ENCODE peak calls at places on chromosome 9, in eight cellular contexts. P, J, R, A, X, Z, G and F are unnamed samples.

GRCh38 chr9:128078504-128079434 is 10.7 kb downstream of the SLC25A25 start:
- ATAC-seq in P (peak; percentile 52), J (peak; percentile 15), R (peak; percentile 77), A (peak; percentile 74), X (peak; percentile 42), Z (no peak), G (no peak), F (no peak)

GRCh38 chr9:130780415-130780814 is 54.6 kb upstream of the ABL1 start:
- ATAC-seq in P (peak; percentile 45), J (no peak), R (no peak), A (no peak), X (no peak), Z (no peak), G (no peak), F (peak; percentile 16)

GRCh38 chr9:40907657-40908624 is 220.5 kb downstream of the FOXD4L6 start:
- ATAC-seq in P (peak; percentile 27), J (no peak), R (no peak), A (peak; percentile 58), X (no peak), Z (no peak), G (no peak), F (no peak)

GRCh38 chr9:70553718-70554673 is 139.5 kb upstream of the KLF9 start:
- ATAC-seq in P (peak; percentile 59), J (no peak), R (no peak), A (no peak), X (no peak), Z (peak; percentile 89), G (no peak), F (peak; percentile 73)

GRCh38 chr9:78210841-78211301 is 25.0 kb upstream of the CEP78 start:
- ATAC-seq in P (no peak), J (peak; percentile 91), R (no peak), A (no peak), X (no peak), Z (no peak), G (no peak), F (no peak)

GRCh38 chr9:28951945-28952344 is 1378.7 kb upstream of the C9orf72 start:
- ATAC-seq in P (no peak), J (peak; percentile 78), R (peak; percentile 55), A (no peak), X (no peak), Z (no peak), G (no peak), F (no peak)

GRCh38 chr9:94827584-94828304 is 101.2 kb downstream of the AOPEP start:
- ATAC-seq in P (peak; percentile 60), J (no peak), R (no peak), A (no peak), X (no peak), Z (no peak), G (peak; percentile 99), F (peak; percentile 67)

GRCh38 chr9:88191451-88191850 is 53.2 kb upstream of the SPATA31C2 start:
- ATAC-seq in P (no peak), J (no peak), R (no peak), A (no peak), X (no peak), Z (no peak), G (no peak), F (no peak)

GRCh38 chr9:70609542-70610286 is 195.3 kb upstream of the KLF9 start:
- ATAC-seq in P (peak; percentile 80), J (no peak), R (no peak), A (no peak), X (no peak), Z (no peak), G (no peak), F (peak; percentile 81)

GRCh38 chr9:136611606-136612005 is 51.1 kb upstream of the EGFL7 start:
- ATAC-seq in P (no peak), J (no peak), R (no peak), A (no peak), X (no peak), Z (no peak), G (no peak), F (no peak)
- TF ChIP-seq CTCF in P (no peak), J (no peak), R (no peak), A (no peak), X (no peak), Z (no peak), G (no peak), F (no peak)

DNA sequence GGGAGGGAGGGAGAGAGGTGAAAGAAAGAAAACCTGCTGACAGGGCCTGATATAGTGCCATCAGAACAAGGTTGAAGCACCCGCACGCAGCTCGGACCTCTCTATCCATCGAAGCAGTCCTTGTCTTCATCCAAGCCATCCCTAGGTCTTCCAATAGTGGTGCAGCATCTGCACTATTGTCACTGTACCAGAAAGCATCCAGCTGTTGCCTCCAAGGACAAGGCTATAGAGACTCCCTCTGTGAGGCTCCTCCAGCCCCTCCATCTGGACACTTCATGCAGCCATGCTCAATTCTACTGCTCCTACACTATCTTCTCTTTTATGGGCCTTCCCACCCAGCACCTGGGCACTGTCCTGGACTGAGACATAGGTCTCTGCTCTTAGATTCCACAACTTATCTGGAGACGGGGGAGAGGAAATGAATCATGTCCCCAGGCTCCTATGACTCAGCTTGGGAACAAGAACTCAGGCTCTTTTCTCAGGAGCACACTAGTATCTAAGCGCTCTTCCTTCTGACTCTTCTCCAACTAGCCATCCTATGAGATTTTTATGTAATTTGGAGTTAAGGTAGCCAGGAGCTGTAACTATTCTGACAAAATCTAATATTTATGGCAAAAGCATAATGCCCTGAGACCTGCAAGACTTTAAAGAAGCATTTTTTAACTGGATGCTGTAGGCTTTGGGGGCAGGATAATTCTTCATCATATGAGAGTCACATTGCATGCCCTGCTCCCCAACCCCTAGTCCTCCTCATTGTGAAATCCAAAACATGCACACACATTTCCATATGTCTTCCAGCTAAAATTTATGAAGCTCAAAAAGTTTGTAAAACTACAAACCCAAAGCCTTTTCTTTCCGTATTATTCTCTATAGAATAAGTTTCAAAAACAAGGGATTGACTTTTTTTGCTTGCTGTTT is 446.8 kb downstream of the CCDC171 start:
- ATAC-seq in P (peak; percentile 75), J (no peak), R (peak; percentile 89), A (no peak), X (peak; percentile 68), Z (no peak), G (no peak), F (peak; percentile 39)
- TF ChIP-seq POLR2AphosphoS5 in P (no peak), J (no peak), R (no peak), A (no peak), X (no peak), Z (no peak), G (no peak), F (no peak)

GRCh38 chr9:133650026-133650425 is 13.9 kb downstream of the DBH start:
- ATAC-seq in P (no peak), J (no peak), R (no peak), A (no peak), X (no peak), Z (no peak), G (no peak), F (no peak)
- TF ChIP-seq CTCF in P (no peak), J (no peak), R (no peak), A (no peak), X (no peak), Z (no peak), G (no peak), F (no peak)

GRCh38 chr9:136565722-136566552 is 20.1 kb upstream of the NOTCH1 start:
- ATAC-seq in P (no peak), J (no peak), R (no peak), A (no peak), X (no peak), Z (no peak), G (no peak), F (no peak)

GRCh38 chr9:136563646-136564321 is 17.9 kb upstream of the NOTCH1 start:
- ATAC-seq in P (peak; percentile 5), J (no peak), R (no peak), A (no peak), X (no peak), Z (no peak), G (no peak), F (no peak)

GRCh38 chr9:136562746-136563506 is 17.1 kb upstream of the NOTCH1 start:
- ATAC-seq in P (no peak), J (peak; percentile 53), R (no peak), A (no peak), X (no peak), Z (no peak), G (no peak), F (no peak)

GRCh38 chr9:136565075-136565721 is 19.4 kb upstream of the NOTCH1 start:
- ATAC-seq in P (peak; percentile 9), J (no peak), R (no peak), A (no peak), X (no peak), Z (no peak), G (no peak), F (no peak)

GRCh38 chr9:136564379-136564988 is 18.6 kb upstream of the NOTCH1 start:
- ATAC-seq in P (peak; percentile 86), J (peak; percentile 94), R (no peak), A (peak; percentile 47), X (no peak), Z (peak; percentile 17), G (no peak), F (peak; percentile 82)
- TF ChIP-seq POLR2AphosphoS5 in P (peak; percentile 60), J (no peak), R (no peak), A (no peak), X (no peak), Z (no peak), G (no peak), F (peak; percentile 8)

GRCh38 chr9:96217756-96218693 is 84.0 kb downstream of the HSD17B3 start:
- ATAC-seq in P (peak; percentile 97), J (peak; percentile 98), R (peak; percentile 92), A (peak; percentile 98), X (peak; percentile 95), Z (peak; percentile 78), G (peak; percentile 93), F (peak; percentile 88)

GRCh38 chr9:96218821-96219614 is 83.0 kb downstream of the HSD17B3 start:
- ATAC-seq in P (peak; percentile 1), J (no peak), R (no peak), A (no peak), X (no peak), Z (peak; percentile 27), G (no peak), F (peak; percentile 1)

GRCh38 chr9:96219615-96220257 is 82.2 kb downstream of the HSD17B3 start:
- ATAC-seq in P (peak; percentile 59), J (no peak), R (peak; percentile 60), A (peak; percentile 70), X (no peak), Z (peak; percentile 49), G (peak; percentile 35), F (peak; percentile 13)

GRCh38 chr9:96217358-96217755 is 84.6 kb downstream of the HSD17B3 start:
- ATAC-seq in P (peak; percentile 1), J (no peak), R (no peak), A (no peak), X (no peak), Z (no peak), G (peak; percentile 5), F (no peak)

DNA sequence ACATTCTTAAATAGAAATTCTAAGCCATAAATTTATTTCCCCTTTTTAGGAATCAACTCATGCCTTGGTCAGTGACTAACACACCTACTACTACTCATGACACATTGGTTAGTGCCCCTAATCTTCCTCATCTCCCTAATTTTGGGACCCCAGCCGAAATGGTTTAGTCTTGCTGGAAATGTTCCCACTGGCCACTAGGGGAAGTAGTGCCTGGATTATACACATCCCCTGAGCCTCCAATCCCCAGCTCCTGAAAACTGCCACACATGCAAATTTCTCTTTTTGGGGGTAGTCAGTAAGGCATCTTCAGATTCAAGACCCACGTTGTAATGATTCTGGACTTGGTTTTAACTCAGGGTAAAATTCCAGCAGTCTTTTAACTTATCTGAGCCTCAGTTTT is 79.8 kb downstream of the HSD17B3 start:
- ATAC-seq in P (no peak), J (no peak), R (no peak), A (peak; percentile 45), X (no peak), Z (no peak), G (no peak), F (no peak)
- TF ChIP-seq CTCF in P (peak; percentile 20), J (peak; percentile 46), R (peak; percentile 44), A (peak; percentile 65), X (peak; percentile 68), Z (peak; percentile 78), G (peak; percentile 42), F (peak; percentile 6)